ENCODE peak calls at places on chromosome 5, in seven cellular contexts. I is A549, Z is HCT116, W is HepG2, X is GM12878, F is K562, L is SK-N-SH. Y is an unnamed sample.

GRCh38 chr5:31587546-31587945 is 51.4 kb upstream of the PDZD2 start:
- DNase-seq in F (no peak), I (no peak), Z (no peak), W (no peak), L (no peak), X (no peak), Y (no peak)

GRCh38 chr5:126884269-126884819 is 107.4 kb downstream of the LMNB1 start:
- DNase-seq in Z (peak; percentile 10), X (no peak), W (no peak), L (no peak), I (no peak), F (peak; percentile 90), Y (peak; percentile 93)

GRCh38 chr5:159917919-159918487 is 1.7 kb downstream of the ADRA1B start:
- DNase-seq in I (peak; percentile 41), W (no peak), Z (no peak), X (no peak), F (no peak), L (no peak), Y (no peak)

GRCh38 chr5:137619191-137619870 is 116.6 kb downstream of the KLHL3 start:
- DNase-seq in I (no peak), Z (no peak), X (no peak), W (no peak), L (peak; percentile 86), F (no peak), Y (no peak)

GRCh38 chr5:95759634-95760033 is 28.5 kb downstream of the RHOBTB3 start:
- DNase-seq in L (no peak), W (peak; percentile 95), Z (no peak), X (no peak), I (no peak), F (no peak), Y (peak; percentile 27)

GRCh38 chr5:158268286-158268685 is 409.3 kb upstream of the CLINT1 start:
- DNase-seq in W (no peak), I (no peak), Z (no peak), X (no peak), L (no peak), F (no peak), Y (no peak)

GRCh38 chr5:176922817-176923216 is 23.7 kb upstream of the HK3 start:
- DNase-seq in F (no peak), Z (no peak), L (no peak), X (no peak), I (no peak), W (no peak), Y (no peak)

GRCh38 chr5:1509346-1510085 is 14.2 kb downstream of the LPCAT1 start:
- DNase-seq in Z (no peak), W (no peak), I (no peak), L (no peak), F (no peak), X (no peak), Y (no peak)

GRCh38 chr5:167348286-167348926 is 943.0 kb upstream of the WWC1 start:
- DNase-seq in F (no peak), Z (no peak), W (no peak), I (no peak), L (no peak), X (no peak), Y (no peak)

GRCh38 chr5:67414712-67415111 is 218.1 kb upstream of the CD180 start:
- DNase-seq in L (no peak), W (no peak), I (no peak), F (no peak), Z (no peak), X (no peak), Y (no peak)

GRCh38 chr5:52469420-52469819 is 318.3 kb upstream of the ITGA1 start:
- DNase-seq in X (no peak), Z (no peak), W (no peak), L (no peak), F (no peak), I (no peak), Y (no peak)

GRCh38 chr5:32585446-32586250 is at the start of gene SUB1:
- DNase-seq in Z (peak; percentile 85), X (peak; percentile 62), L (peak; percentile 96), F (peak; percentile 96), W (peak; percentile 87), I (peak; percentile 94), Y (peak; percentile 93)

GRCh38 chr5:109900911-109901627 is 211.3 kb downstream of the MAN2A1 start:
- DNase-seq in F (no peak), L (no peak), I (no peak), X (no peak), Z (no peak), W (peak; percentile 97), Y (no peak)

GRCh38 chr5:178357127-178357526 is 124.5 kb upstream of the PHYKPL start:
- DNase-seq in L (peak; percentile 66), X (no peak), Z (no peak), I (no peak), W (no peak), F (no peak), Y (no peak)

GRCh38 chr5:59218424-59219045 is 635.7 kb downstream of the RAB3C start:
- DNase-seq in Z (no peak), F (no peak), I (no peak), X (no peak), W (peak; percentile 8), L (peak; percentile 13), Y (peak; percentile 54)

GRCh38 chr5:78881884-78882283 is 103.2 kb downstream of the ARSB start:
- DNase-seq in L (no peak), Z (no peak), I (no peak), F (no peak), W (no peak), X (no peak), Y (no peak)

GRCh38 chr5:146337928-146338327 is 711 bp upstream of the POU4F3 start:
- DNase-seq in L (no peak), W (no peak), F (no peak), I (no peak), X (no peak), Z (no peak), Y (no peak)

GRCh38 chr5:60738461-60738860 is 38.5 kb upstream of the DEPDC1B start:
- DNase-seq in I (no peak), Z (no peak), F (no peak), L (no peak), W (no peak), X (peak; percentile 7), Y (no peak)

GRCh38 chr5:115758356-115758755 is 58.1 kb downstream of the CDO1 start:
- DNase-seq in Z (no peak), W (no peak), X (peak; percentile 7), F (no peak), I (no peak), L (no peak), Y (no peak)

GRCh38 chr5:137504916-137505315 is 5.8 kb upstream of the SPOCK1 start:
- DNase-seq in I (no peak), W (no peak), X (no peak), F (no peak), L (no peak), Z (no peak), Y (no peak)

GRCh38 chr5:138809391-138809790 is 56.2 kb downstream of the CTNNA1 start:
- DNase-seq in X (no peak), F (no peak), L (no peak), W (no peak), I (no peak), Z (no peak), Y (no peak)
- H3K27ac ChIP-seq in X (no peak overlapping the region), F (no peak overlapping the region), L (no peak overlapping the region), W (no peak overlapping the region), I (no peak overlapping the region), Z (no peak overlapping the region), Y (no peak overlapping the region)

GRCh38 chr5:9351535-9351934 is 194.3 kb downstream of the SEMA5A start:
- DNase-seq in F (no peak), L (no peak), X (no peak), W (no peak), Z (no peak), I (no peak), Y (no peak)

GRCh38 chr5:9347032-9347431 is 198.8 kb downstream of the SEMA5A start:
- DNase-seq in X (no peak), L (no peak), W (no peak), F (no peak), I (no peak), Z (no peak), Y (no peak)

GRCh38 chr5:9347541-9348295 is 198.2 kb downstream of the SEMA5A start:
- DNase-seq in L (no peak), W (no peak), X (no peak), F (no peak), Z (no peak), I (no peak), Y (no peak)

GRCh38 chr5:9350301-9350797 is 195.5 kb downstream of the SEMA5A start:
- DNase-seq in Z (no peak), X (no peak), I (no peak), W (no peak), L (no peak), F (no peak), Y (no peak)

DNA sequence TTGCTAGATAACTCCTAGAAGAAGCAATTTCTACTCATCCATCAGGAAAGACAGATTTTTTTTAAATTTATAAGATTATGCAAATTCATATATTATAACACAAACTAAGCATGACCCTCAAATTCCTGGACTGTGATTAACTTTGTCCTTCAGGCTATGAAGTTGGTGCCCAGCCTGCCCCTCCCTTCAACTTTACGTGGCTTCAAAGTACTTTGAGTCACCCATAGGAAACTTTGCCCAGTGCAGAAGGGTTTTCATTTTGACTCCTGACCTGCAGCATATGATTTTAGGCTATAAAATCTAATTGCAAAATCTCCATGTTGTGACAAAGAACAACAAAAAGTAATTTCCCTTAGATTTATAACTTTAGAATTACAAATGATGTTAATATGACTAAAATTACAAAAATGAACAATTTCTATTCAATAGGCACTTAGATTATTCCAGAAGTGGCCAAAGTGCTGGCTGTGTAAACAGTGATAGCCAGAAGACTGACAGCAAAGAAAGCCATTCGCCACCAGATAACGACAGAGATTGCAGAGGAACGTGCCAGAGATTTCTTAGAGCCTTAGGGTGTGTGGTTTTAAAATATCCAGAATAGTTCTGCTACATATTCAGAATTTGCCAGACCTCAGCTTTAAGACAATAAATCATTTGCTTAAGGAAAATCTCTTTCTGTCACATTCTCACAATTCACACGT is 197.4 kb downstream of the SEMA5A start:
- DNase-seq in Z (no peak), L (peak; percentile 12), X (no peak), I (no peak), F (no peak), W (no peak), Y (peak; percentile 26)
- TF ChIP-seq MAX in Z (no peak), L (no peak), X (no peak), I (no peak), F (no peak), W (no peak), Y (no peak)

DNA sequence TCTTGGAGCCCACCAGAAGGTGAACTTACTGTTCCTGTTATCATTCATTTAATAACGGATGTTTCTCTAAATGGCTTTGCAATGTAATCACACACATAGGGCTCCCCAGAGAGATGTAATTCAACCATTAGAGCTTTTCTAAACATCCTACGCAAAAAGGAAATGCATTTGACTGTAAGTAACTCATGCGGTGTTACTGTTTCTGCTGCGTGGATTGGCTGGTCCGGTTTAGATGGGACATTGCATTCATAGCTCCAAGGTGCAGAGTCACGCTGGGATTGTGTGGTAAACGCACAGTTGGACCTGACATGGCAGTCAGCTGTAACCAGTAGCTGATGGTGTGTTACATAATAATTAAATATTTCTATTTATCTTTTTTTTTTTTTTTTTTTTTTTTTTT is 185.5 kb upstream of the OTULINL start:
- DNase-seq in F (no peak), L (no peak), W (no peak), X (no peak), I (no peak), Z (no peak), Y (no peak)
- H3K4me2 ChIP-seq in F (no peak overlapping the region), L (no peak overlapping the region), W (no peak overlapping the region), X (no peak overlapping the region), I (no peak overlapping the region), Z (no peak overlapping the region), Y (no peak overlapping the region)

DNA sequence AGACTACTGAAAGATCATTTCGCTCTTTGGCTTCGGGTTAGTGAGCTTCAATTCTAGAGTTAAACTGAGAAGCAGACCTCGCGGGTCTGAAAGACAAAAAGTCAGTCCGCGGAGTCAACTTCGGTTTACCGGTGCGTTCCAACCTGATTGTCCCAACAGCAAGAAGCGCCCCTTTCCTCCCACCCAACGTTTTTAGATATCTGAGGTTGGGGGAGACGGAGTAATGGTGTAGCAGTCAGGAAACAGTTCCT is 815 bp upstream of the ISL1 start:
- DNase-seq in X (no peak), W (no peak), I (no peak), L (no peak), Z (no peak), F (no peak), Y (no peak)
- H3K27ac ChIP-seq in X (no peak overlapping the region), W (no peak overlapping the region), I (no peak overlapping the region), L (peak overlapping the region; percentile 88), Z (no peak overlapping the region), F (no peak overlapping the region), Y (no peak overlapping the region)